ENCODE peak calls at places on chromosomes 7 and 10, in ten cellular contexts. P is PC-3, Q is tibial nerve, H is upper lobe of right lung, O is right cardiac atrium, K is WERI-Rb-1, V is small intestine, A is cardiac muscle cell, N is sigmoid colon, E is gastrocnemius medialis. X is an unnamed sample. For H3K9me3, the result is how much of the 10 kb centered on the place peaks cover.

GRCh38 chr10:124180947-124181549 is 87.7 kb upstream of the CHST15 start:
- DNase-seq in N (no peak), H (no peak), A (no peak), E (no peak), K (no peak), V (no peak), Q (no peak), O (no peak), P (peak), X (no peak)

GRCh38 chr7:129949292-129950133 is 3.2 kb downstream of the UBE2H start:
- DNase-seq in P (peak), A (peak), V (peak), Q (no peak), K (peak), E (no peak), N (peak), H (peak), O (no peak), X (peak)

GRCh38 chr10:85039311-85039710 is 710.9 kb downstream of the CCSER2 start:
- DNase-seq in O (no peak), E (no peak), K (no peak), V (no peak), H (no peak), P (no peak), A (no peak), Q (no peak), N (no peak), X (no peak)

GRCh38 chr10:44922826-44923545 is 11.8 kb downstream of the TMEM72 start:
- DNase-seq in V (no peak), N (no peak), A (no peak), H (no peak), Q (no peak), P (no peak), K (no peak), O (no peak), E (no peak), X (peak)

GRCh38 chr7:74622228-74622749 is 35.2 kb upstream of the GTF2I start:
- DNase-seq in N (no peak), V (no peak), K (no peak), A (no peak), P (no peak), Q (no peak), H (no peak), E (no peak), O (no peak), X (no peak)

GRCh38 chr7:42014625-42015412 is 222.2 kb downstream of the GLI3 start:
- DNase-seq in V (peak), K (peak), O (peak), E (no peak), P (peak), A (no peak), Q (no peak), N (no peak), H (no peak), X (peak)

GRCh38 chr7:26580666-26581065 is 283.7 kb downstream of the SKAP2 start:
- DNase-seq in N (no peak), Q (no peak), A (no peak), V (no peak), E (no peak), K (no peak), O (no peak), H (no peak), P (no peak), X (no peak)

GRCh38 chr10:122232781-122233180 is 38.3 kb upstream of the BTBD16 start:
- DNase-seq in P (peak), E (no peak), K (no peak), N (no peak), O (no peak), H (no peak), A (no peak), V (no peak), Q (no peak), X (no peak)

GRCh38 chr7:409344-410281 is 110.0 kb downstream of the PDGFA start:
- DNase-seq in K (no peak), N (peak), O (no peak), A (no peak), Q (no peak), E (no peak), P (no peak), V (no peak), H (no peak), X (peak)

GRCh38 chr7:46725838-46726237 is 804.8 kb upstream of the IGFBP3 start:
- DNase-seq in Q (no peak), P (peak), E (no peak), H (no peak), K (no peak), N (no peak), O (no peak), A (no peak), V (no peak), X (no peak)

GRCh38 chr7:101606176-101606923 is 22.7 kb downstream of the MYL10 start:
- DNase-seq in E (no peak), K (no peak), V (no peak), O (no peak), P (no peak), Q (no peak), N (no peak), A (no peak), H (no peak), X (no peak)

GRCh38 chr7:55131421-55131929 is 112.7 kb downstream of the EGFR start:
- DNase-seq in V (no peak), N (no peak), P (no peak), K (no peak), O (no peak), E (no peak), A (no peak), H (no peak), Q (no peak), X (no peak)

GRCh38 chr10:95236068-95236903 is 42.2 kb downstream of the ACSM6 start:
- DNase-seq in P (peak), H (no peak), Q (no peak), A (no peak), O (no peak), K (no peak), V (no peak), N (no peak), E (no peak), X (no peak)

GRCh38 chr7:32515890-32516550 is 20.7 kb downstream of the AVL9 start:
- DNase-seq in P (no peak), H (no peak), A (no peak), K (no peak), N (no peak), O (no peak), Q (no peak), E (no peak), V (peak), X (no peak)
- H3K27ac ChIP-seq in P (no peak), H (no peak), A (no peak), K (no peak), N (no peak), O (no peak), Q (no peak), E (no peak), V (peak), X (no peak)

GRCh38 chr10:8356283-8356682 is 301.8 kb downstream of the GATA3 start:
- DNase-seq in V (no peak), H (no peak), E (no peak), N (no peak), A (no peak), O (no peak), P (no peak), K (no peak), Q (no peak), X (no peak)
- H3K9me3 ChIP-seq in V (under half), H (under half), E (under half), N (under half), A (under half), O (under half), P (under half), K (under half), Q (under half), X (under half)

DNA sequence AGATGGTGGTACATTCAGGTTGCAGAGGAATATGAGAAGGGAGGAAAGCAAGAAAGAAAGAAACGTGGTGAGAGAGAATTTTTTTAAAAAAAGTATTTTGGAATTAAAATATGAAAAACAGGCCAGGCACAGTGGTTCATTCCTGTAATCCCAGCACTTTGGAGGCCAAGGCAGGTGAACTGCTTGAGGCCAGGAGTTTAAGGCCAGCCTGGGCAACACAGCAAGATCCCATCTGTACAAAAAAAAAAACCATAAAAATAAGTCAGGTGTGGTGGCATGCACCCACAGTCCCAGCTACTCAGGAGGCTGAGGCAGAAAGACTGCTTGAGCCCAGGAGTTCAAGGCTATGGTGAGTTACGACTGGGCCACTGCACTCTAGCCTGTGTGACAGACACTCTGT is 112.1 kb downstream of the PARD3 start:
- DNase-seq in E (no peak), K (no peak), A (no peak), P (no peak), N (no peak), Q (no peak), H (no peak), V (no peak), O (no peak), X (peak)
- H3K27ac ChIP-seq in E (peak), K (no peak), A (peak), P (no peak), N (peak), Q (peak), H (no peak), V (no peak), O (no peak), X (peak)

GRCh38 chr7:157551325-157552070 is 214.7 kb downstream of the DNAJB6 start:
- DNase-seq in V (no peak), N (no peak), K (no peak), P (no peak), O (no peak), E (no peak), Q (no peak), H (peak), A (no peak), X (peak)
- H3K9me3 ChIP-seq in V (under half), N (under half), K (under half), P (under half), O (under half), E (under half), Q (under half), H (under half), A (under half), X (half or more)

DNA sequence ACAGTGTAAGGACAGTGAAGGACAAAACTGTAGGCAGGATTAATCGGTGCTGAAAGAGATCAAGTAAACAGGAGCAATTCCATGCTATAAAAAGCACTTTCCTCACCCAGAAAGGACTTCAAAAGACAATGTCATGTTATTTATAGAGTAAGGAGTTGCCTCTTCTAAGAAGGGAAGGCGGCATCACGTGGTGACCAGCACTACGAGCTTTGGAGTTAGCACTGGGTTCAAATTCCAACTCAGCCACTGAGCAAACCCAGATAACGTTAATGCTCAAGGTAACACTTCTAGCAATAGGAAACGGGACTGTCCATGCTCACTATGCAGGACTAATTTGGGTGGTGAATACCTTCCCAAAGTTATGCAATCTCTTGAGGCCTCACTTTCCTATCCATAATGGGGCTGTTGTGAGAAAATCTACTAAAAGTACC is 715 bp upstream of the PANK1 start:
- DNase-seq in O (no peak), Q (no peak), E (peak), H (no peak), K (no peak), A (no peak), V (peak), P (no peak), N (no peak), X (peak)
- H3K27ac ChIP-seq in O (peak), Q (peak), E (peak), H (peak), K (peak), A (peak), V (peak), P (peak), N (peak), X (peak)

GRCh38 chr7:29990931-29991330 is 1.3 kb upstream of the SCRN1 start:
- DNase-seq in O (no peak), Q (no peak), E (no peak), A (no peak), V (no peak), H (no peak), N (no peak), K (no peak), P (peak), X (no peak)

GRCh38 chr7:29987821-29988317 is 1.7 kb downstream of the SCRN1 start:
- DNase-seq in P (peak), H (no peak), A (no peak), N (no peak), Q (no peak), V (no peak), O (no peak), E (no peak), K (no peak), X (peak)

GRCh38 chr7:29989257-29989995 is at the start of gene SCRN1:
- DNase-seq in N (peak), P (peak), A (peak), V (peak), Q (peak), H (peak), E (no peak), K (peak), O (peak), X (peak)

GRCh38 chr7:29987083-29987482 is 2.5 kb downstream of the SCRN1 start:
- DNase-seq in Q (no peak), H (no peak), N (no peak), O (no peak), V (no peak), P (peak), K (no peak), A (no peak), E (no peak), X (no peak)

DNA sequence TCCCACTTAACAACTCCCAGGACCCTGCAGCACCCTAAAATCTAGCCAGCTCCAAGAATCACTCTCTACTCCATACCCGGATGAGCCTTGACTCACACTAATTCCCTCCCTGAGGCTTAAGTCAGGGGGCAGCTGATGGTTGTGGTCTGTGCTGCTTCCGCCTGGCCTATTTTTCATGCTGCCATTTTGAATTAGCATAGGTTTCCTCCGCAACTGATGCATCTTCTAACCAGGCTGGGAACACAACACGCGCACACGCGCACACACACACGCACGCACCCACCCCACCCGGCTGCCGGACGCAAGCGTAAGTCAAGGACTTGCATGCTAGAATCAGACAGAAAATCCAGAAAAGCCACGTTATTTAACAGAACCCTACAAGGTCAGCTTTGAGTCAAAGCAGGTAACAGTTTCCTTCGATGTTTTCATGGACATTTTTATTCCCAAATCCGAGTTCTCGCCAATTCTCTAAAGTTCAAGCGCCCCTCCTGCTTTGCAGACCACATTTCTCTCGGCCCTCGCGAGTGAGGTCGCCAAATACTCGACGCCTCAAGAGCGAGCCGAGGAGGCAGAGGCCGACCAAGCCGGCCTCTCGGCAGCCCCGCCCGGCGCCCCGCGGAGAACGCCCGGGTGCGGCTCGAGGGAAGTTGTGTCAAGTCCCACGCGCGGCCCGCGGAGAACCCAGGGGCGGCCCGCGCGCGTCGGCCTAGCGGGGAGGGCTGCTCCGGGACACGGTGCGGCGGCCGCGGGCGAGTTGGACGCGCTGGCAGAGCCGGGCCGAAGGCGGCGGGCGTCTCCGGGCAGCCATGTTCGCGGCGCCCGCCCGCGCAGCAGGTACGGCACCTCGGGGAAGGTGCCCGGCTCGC is 977 bp downstream of the SCRN1 start:
- DNase-seq in Q (peak), A (peak), P (peak), O (peak), V (peak), E (no peak), N (peak), H (peak), K (peak), X (peak)
- H3K9me3 ChIP-seq in Q (under half), A (under half), P (under half), O (under half), V (under half), E (under half), N (under half), H (under half), K (under half), X (under half)

GRCh38 chr10:119253433-119254174 is 46.2 kb downstream of the GRK5 start:
- DNase-seq in Q (peak), A (no peak), E (peak), H (no peak), N (peak), V (peak), K (peak), O (peak), P (peak), X (peak)

GRCh38 chr10:119256897-119257296 is 49.5 kb downstream of the GRK5 start:
- DNase-seq in O (no peak), Q (no peak), V (no peak), E (no peak), A (no peak), H (no peak), P (no peak), N (no peak), K (no peak), X (no peak)

GRCh38 chr10:119254355-119254754 is 47.0 kb downstream of the GRK5 start:
- DNase-seq in O (no peak), K (no peak), E (no peak), H (no peak), V (no peak), N (no peak), Q (no peak), A (no peak), P (no peak), X (no peak)

GRCh38 chr10:119257894-119258293 is 50.5 kb downstream of the GRK5 start:
- DNase-seq in V (no peak), K (no peak), O (no peak), E (no peak), Q (no peak), N (no peak), P (no peak), A (no peak), H (no peak), X (no peak)

GRCh38 chr10:119256030-119256429 is 48.7 kb downstream of the GRK5 start:
- DNase-seq in E (no peak), K (no peak), N (no peak), P (no peak), Q (no peak), O (no peak), V (no peak), H (no peak), A (no peak), X (peak)
- H3K27ac ChIP-seq in E (peak), K (no peak), N (peak), P (no peak), Q (peak), O (no peak), V (no peak), H (no peak), A (no peak), X (no peak)

GRCh38 chr7:158595068-158595467 is 7.4 kb upstream of the PTPRN2 start:
- DNase-seq in O (no peak), E (no peak), A (no peak), V (no peak), H (no peak), N (no peak), K (no peak), Q (no peak), P (no peak), X (peak)
- H3K9me3 ChIP-seq in O (under half), E (under half), A (under half), V (under half), H (under half), N (under half), K (under half), Q (under half), P (under half), X (half or more)

GRCh38 chr10:133012573-133013359 is 70.4 kb upstream of the CFAP46 start:
- DNase-seq in A (no peak), V (no peak), Q (no peak), E (peak), P (no peak), H (peak), K (no peak), N (no peak), O (peak), X (no peak)
- H3K27ac ChIP-seq in A (no peak), V (no peak), Q (peak), E (no peak), P (no peak), H (peak), K (no peak), N (no peak), O (no peak), X (no peak)